ENCODE peak calls at places on chromosomes 2 and 18, in eight cellular contexts. O, X, M, N, V, P, A and F are unnamed samples.

GRCh38 chr18:47898696-47899095 is 31.8 kb downstream of the SMAD2 start:
- DNase-seq in O (no peak), X (no peak), M (no peak), N (no peak), V (peak; percentile 16), P (no peak), A (no peak), F (no peak)

GRCh38 chr2:108971661-108972566 is 17.1 kb downstream of the EDAR start:
- DNase-seq in O (no peak), X (no peak), M (peak; percentile 75), N (no peak), V (peak; percentile 24), P (no peak), A (no peak), F (peak; percentile 65)

GRCh38 chr18:21183670-21184069 is 58.4 kb upstream of the GREB1L start:
- DNase-seq in O (no peak), X (no peak), M (no peak), N (peak; percentile 49), V (peak; percentile 22), P (no peak), A (no peak), F (peak; percentile 30)

GRCh38 chr2:235564884-235565530 is 71.2 kb downstream of the AGAP1 start:
- DNase-seq in O (no peak), X (no peak), M (no peak), N (no peak), V (no peak), P (no peak), A (no peak), F (no peak)

GRCh38 chr2:69965756-69966447 is 4.5 kb upstream of the ASPRV1 start:
- DNase-seq in O (no peak), X (no peak), M (no peak), N (no peak), V (no peak), P (no peak), A (no peak), F (no peak)

GRCh38 chr2:134107402-134107801 is 146.5 kb upstream of the MGAT5 start:
- DNase-seq in O (no peak), X (no peak), M (no peak), N (no peak), V (no peak), P (no peak), A (no peak), F (no peak)

GRCh38 chr2:178241852-178242551 is 47.7 kb downstream of the OSBPL6 start:
- DNase-seq in O (peak; percentile 64), X (no peak), M (peak; percentile 73), N (no peak), V (peak; percentile 29), P (no peak), A (peak; percentile 83), F (peak; percentile 88)

GRCh38 chr2:25314514-25315315 is 27.0 kb downstream of the DNMT3A start:
- DNase-seq in O (peak; percentile 50), X (peak; percentile 72), M (no peak), N (no peak), V (no peak), P (peak; percentile 62), A (no peak), F (no peak)

GRCh38 chr2:203594541-203594940 is 59.4 kb upstream of the RAPH1 start:
- DNase-seq in O (no peak), X (no peak), M (no peak), N (no peak), V (no peak), P (no peak), A (peak; percentile 54), F (no peak)